ENCODE peak calls at places on chromosomes 1 and 21, in ten cellular contexts. M is nucleus accumbens; B is putamen; S is psoas muscle; I is OCI-LY7; Z is stimulated activated CD4-positive, alpha-beta T cell treated with anti-CD3 and anti-CD28 coated beads, Interleukin-4, amount 100 ng/mL, for 48 hours; G is activated CD8-positive, alpha-beta memory T cell treated with anti-CD3 and anti-CD28 coated beads for 1 hour; L is DMS153; X is GM19239; E is activated naive CD8-positive, alpha-beta T cell treated with anti-CD3 and anti-CD28 coated beads, Interleukin-2, amount 50 U/mL, for 24 hours. R is an unnamed sample.

GRCh38 chr1:28172690-28173150 is 3.8 kb downstream of the PTAFR start:
- DNase-seq in E (peak), G (no peak), X (no peak), M (peak), S (peak), Z (peak), I (peak), B (peak), L (no peak), R (no peak)

GRCh38 chr21:32593690-32594089 is 8.4 kb upstream of the TCP10L start:
- DNase-seq in E (no peak), I (no peak), B (no peak), S (no peak), L (no peak), Z (no peak), G (no peak), X (no peak), M (no peak), R (no peak)

GRCh38 chr1:206859082-206859491 is 6.3 kb upstream of the IL20 start:
- DNase-seq in I (peak), E (no peak), B (no peak), M (no peak), Z (no peak), S (no peak), X (no peak), L (no peak), G (no peak), R (no peak)

GRCh38 chr1:43705982-43706597 is 1.2 kb upstream of the ST3GAL3 start:
- DNase-seq in X (no peak), L (no peak), I (peak), S (no peak), G (no peak), Z (no peak), M (no peak), E (no peak), B (no peak), R (no peak)

GRCh38 chr1:234322979-234323378 is 50.3 kb upstream of the COA6 start:
- DNase-seq in B (no peak), X (peak), Z (peak), S (no peak), L (no peak), M (no peak), E (peak), I (peak), G (no peak), R (no peak)

GRCh38 chr21:41761211-41762181 is 5.4 kb downstream of the RIPK4 start:
- DNase-seq in E (no peak), I (no peak), G (no peak), L (peak), B (no peak), X (no peak), M (no peak), Z (no peak), S (peak), R (no peak)

GRCh38 chr1:224623310-224623714 is 7.2 kb downstream of the CNIH3 start:
- DNase-seq in Z (no peak), G (no peak), X (no peak), M (no peak), S (no peak), B (no peak), L (no peak), E (no peak), I (no peak), R (peak)

GRCh38 chr21:29194847-29195246 is 64.4 kb downstream of the MAP3K7CL start:
- DNase-seq in B (no peak), Z (no peak), S (no peak), L (no peak), X (no peak), I (no peak), M (no peak), G (no peak), E (no peak), R (no peak)

GRCh38 chr21:35738342-35738961 is 321.9 kb downstream of the SETD4 start:
- DNase-seq in S (no peak), X (no peak), M (no peak), G (no peak), L (no peak), Z (no peak), B (no peak), E (no peak), I (no peak), R (no peak)

GRCh38 chr1:90705910-90706309 is 11.2 kb downstream of the BARHL2 start:
- DNase-seq in L (no peak), G (no peak), B (no peak), X (no peak), I (no peak), E (no peak), M (no peak), Z (no peak), S (no peak), R (no peak)

GRCh38 chr1:199422206-199422605 is 605.3 kb upstream of the NR5A2 start:
- DNase-seq in Z (no peak), E (no peak), L (no peak), G (no peak), X (no peak), M (no peak), B (no peak), I (no peak), S (no peak), R (no peak)

GRCh38 chr1:98452162-98452561 is 209.4 kb upstream of the SNX7 start:
- DNase-seq in B (no peak), G (no peak), S (no peak), X (no peak), E (no peak), L (no peak), M (no peak), I (no peak), Z (no peak), R (no peak)

GRCh38 chr1:190179817-190180216 is 297.8 kb downstream of the BRINP3 start:
- DNase-seq in X (no peak), Z (no peak), B (no peak), G (no peak), I (no peak), E (no peak), S (no peak), M (no peak), L (no peak), R (no peak)

GRCh38 chr1:66331641-66332523 is 202.1 kb upstream of the SGIP1 start:
- DNase-seq in L (no peak), E (peak), B (no peak), M (no peak), Z (peak), X (no peak), S (peak), I (peak), G (peak), R (no peak)

GRCh38 chr1:221712776-221713431 is 29.0 kb downstream of the DUSP10 start:
- DNase-seq in G (peak), S (no peak), Z (peak), B (no peak), L (no peak), I (no peak), X (peak), M (no peak), E (peak), R (no peak)

GRCh38 chr1:37478451-37478871 is 4.1 kb downstream of the ZC3H12A start:
- DNase-seq in I (no peak), S (no peak), E (peak), B (no peak), X (no peak), M (no peak), L (no peak), Z (no peak), G (peak), R (no peak)

GRCh38 chr1:168104535-168104934 is 32.2 kb downstream of the GPR161 start:
- DNase-seq in E (no peak), I (no peak), S (no peak), L (no peak), M (no peak), Z (no peak), B (no peak), G (no peak), X (no peak), R (no peak)

GRCh38 chr21:42431196-42431595 is 27.5 kb downstream of the UBASH3A start:
- DNase-seq in S (no peak), M (no peak), L (no peak), E (no peak), I (no peak), G (no peak), B (no peak), X (no peak), Z (no peak), R (no peak)

GRCh38 chr1:20499718-20500117 is 8.2 kb downstream of the MUL1 start:
- DNase-seq in Z (no peak), S (no peak), E (no peak), I (no peak), L (no peak), G (no peak), M (no peak), B (no peak), X (no peak), R (no peak)

GRCh38 chr21:42764883-42765282 is 111.5 kb downstream of the PDE9A start:
- DNase-seq in B (no peak), L (no peak), I (no peak), X (no peak), S (no peak), G (no peak), E (no peak), M (no peak), Z (no peak), R (no peak)

GRCh38 chr1:101259744-101260148 is 22.9 kb downstream of the S1PR1 start:
- DNase-seq in L (no peak), E (no peak), I (no peak), X (no peak), B (no peak), G (no peak), S (no peak), Z (no peak), M (no peak), R (no peak)

GRCh38 chr1:2049517-2050481 is at the start of gene PRKCZ:
- DNase-seq in B (no peak), E (peak), G (peak), L (peak), I (peak), X (peak), M (peak), Z (peak), S (peak), R (peak)

GRCh38 chr1:81803423-81804103 is 2.8 kb downstream of the ADGRL2 start:
- DNase-seq in S (no peak), L (no peak), B (no peak), E (no peak), I (no peak), X (no peak), M (no peak), G (no peak), Z (no peak), R (no peak)

GRCh38 chr1:101008229-101008628 is 17.4 kb downstream of the DPH5 start:
- DNase-seq in I (no peak), X (no peak), L (no peak), S (no peak), M (no peak), B (no peak), Z (no peak), G (no peak), E (no peak), R (no peak)

GRCh38 chr1:17640411-17640810 is 100.9 kb downstream of the ARHGEF10L start:
- DNase-seq in S (no peak), I (no peak), G (no peak), X (no peak), Z (no peak), L (no peak), B (no peak), E (no peak), M (no peak), R (no peak)

GRCh38 chr21:41683815-41684214 is 83.0 kb downstream of the RIPK4 start:
- DNase-seq in X (no peak), E (no peak), B (no peak), Z (no peak), S (no peak), G (no peak), L (no peak), M (no peak), I (no peak), R (no peak)

GRCh38 chr1:150173161-150173585 is 23.5 kb downstream of the PLEKHO1 start:
- DNase-seq in B (no peak), Z (no peak), L (no peak), I (no peak), M (no peak), G (no peak), E (no peak), S (no peak), X (no peak), R (no peak)

GRCh38 chr21:32278518-32279376 is at the start of gene MIS18A:
- DNase-seq in G (peak), M (peak), E (peak), X (peak), I (peak), L (peak), B (peak), Z (peak), S (peak), R (peak)

GRCh38 chr1:31977361-31978131 is 36.1 kb upstream of the KHDRBS1 start:
- DNase-seq in E (no peak), G (no peak), B (no peak), L (no peak), S (peak), Z (no peak), X (no peak), M (no peak), I (peak), R (peak)

GRCh38 chr1:22317231-22317919 is 134.3 kb upstream of the ZBTB40 start:
- DNase-seq in I (peak), G (no peak), X (peak), E (peak), S (no peak), B (no peak), M (no peak), L (no peak), Z (peak), R (peak)

GRCh38 chr1:186819140-186819539 is 9.6 kb upstream of the PLA2G4A start:
- DNase-seq in X (no peak), I (no peak), G (no peak), M (no peak), S (no peak), L (no peak), B (no peak), Z (no peak), E (no peak), R (no peak)

GRCh38 chr21:31426235-31426797 is 82.3 kb upstream of the TIAM1 start:
- DNase-seq in L (no peak), M (no peak), G (no peak), Z (no peak), X (no peak), B (no peak), E (no peak), I (no peak), S (no peak), R (no peak)

GRCh38 chr1:182299728-182300581 is 91.6 kb downstream of the GLUL start:
- DNase-seq in S (peak), X (no peak), I (no peak), Z (no peak), E (no peak), L (peak), B (peak), M (peak), G (no peak), R (no peak)

GRCh38 chr1:155598842-155599331 is 11.1 kb upstream of the MSTO1 start:
- DNase-seq in B (peak), L (no peak), G (no peak), S (no peak), Z (no peak), I (peak), M (peak), E (no peak), X (no peak), R (no peak)

GRCh38 chr1:18651727-18652126 is 21.1 kb downstream of the PAX7 start:
- DNase-seq in G (no peak), B (no peak), E (no peak), S (no peak), Z (no peak), X (no peak), I (peak), M (no peak), L (no peak), R (no peak)

GRCh38 chr1:27314169-27314568 is 7.8 kb upstream of the TMEM222 start:
- DNase-seq in Z (no peak), B (no peak), E (no peak), M (no peak), G (no peak), I (no peak), S (no peak), X (no peak), L (no peak), R (no peak)

R was measured in 8988T.